ENCODE peak calls at places on chromosome 18, in five cellular contexts. E is AG04450, X is lung, P is T-helper 17 cell, B is AG08395. W is an unnamed sample.

GRCh38 chr18:76604642-76605240 is 109.7 kb upstream of the ZNF516 start:
- DNase-seq in E (no peak), X (no peak), P (no peak), B (no peak), W (no peak)

GRCh38 chr18:312415-312814 is 44.6 kb upstream of the THOC1 start:
- DNase-seq in E (no peak), X (no peak), P (no peak), B (no peak), W (no peak)

GRCh38 chr18:9846162-9846915 is 39.4 kb upstream of the TXNDC2 start:
- DNase-seq in E (no peak), X (no peak), P (no peak), B (no peak), W (no peak)

GRCh38 chr18:22102948-22103663 is 66.3 kb upstream of the GATA6 start:
- DNase-seq in E (no peak), X (no peak), P (no peak), B (no peak), W (no peak)

GRCh38 chr18:33706391-33706790 is 128.4 kb downstream of the ASXL3 start:
- DNase-seq in E (no peak), X (no peak), P (no peak), B (no peak), W (no peak)

GRCh38 chr18:2901405-2901989 is 54.7 kb downstream of the EMILIN2 start:
- DNase-seq in E (no peak), X (no peak), P (no peak), B (peak; percentile 65), W (no peak)

GRCh38 chr18:32530947-32531651 is 60.4 kb upstream of the GAREM1 start:
- DNase-seq in E (no peak), X (no peak), P (no peak), B (no peak), W (no peak)

GRCh38 chr18:77199707-77200106 is 49.9 kb upstream of the GALR1 start:
- DNase-seq in E (no peak), X (no peak), P (no peak), B (no peak), W (no peak)

GRCh38 chr18:51520676-51521180 is 323.2 kb upstream of the MEX3C start:
- DNase-seq in E (no peak), X (no peak), P (no peak), B (no peak), W (no peak)

GRCh38 chr18:49722472-49722871 is 90.9 kb downstream of the ACAA2 start:
- DNase-seq in E (no peak), X (no peak), P (no peak), B (no peak), W (no peak)

GRCh38 chr18:76386886-76387285 is 108.2 kb downstream of the ZNF516 start:
- DNase-seq in E (no peak), X (no peak), P (no peak), B (no peak), W (no peak)

GRCh38 chr18:11909597-11910026 is 1.5 kb upstream of the MPPE1 start:
- DNase-seq in E (no peak), X (no peak), P (no peak), B (peak; percentile 51), W (no peak)

GRCh38 chr18:29378739-29379138 is 1201.8 kb upstream of the CDH2 start:
- DNase-seq in E (no peak), X (no peak), P (no peak), B (no peak), W (no peak)

GRCh38 chr18:33755918-33756590 is 178.0 kb downstream of the ASXL3 start:
- DNase-seq in E (peak; percentile 69), X (peak; percentile 35), P (no peak), B (peak; percentile 67), W (no peak)

GRCh38 chr18:5075297-5075696 is 121.8 kb downstream of the AKAIN1 start:
- DNase-seq in E (no peak), X (no peak), P (no peak), B (no peak), W (no peak)

GRCh38 chr18:40956213-40956612 is 998.8 kb upstream of the PIK3C3 start:
- DNase-seq in E (no peak), X (no peak), P (no peak), B (no peak), W (no peak)

GRCh38 chr18:54713386-54713785 is 114.9 kb upstream of the RAB27B start:
- DNase-seq in E (no peak), X (no peak), P (no peak), B (no peak), W (no peak)

GRCh38 chr18:59820663-59821062 is 79.1 kb upstream of the PMAIP1 start:
- DNase-seq in E (no peak), X (no peak), P (no peak), B (peak; percentile 61), W (no peak)

GRCh38 chr18:32730620-32731021 is 42.2 kb downstream of the KLHL14 start:
- DNase-seq in E (no peak), X (no peak), P (no peak), B (no peak), W (no peak)

GRCh38 chr18:63183952-63184351 is 135.6 kb downstream of the BCL2 start:
- DNase-seq in E (no peak), X (no peak), P (no peak), B (no peak), W (no peak)

GRCh38 chr18:58175122-58175687 is 131.2 kb downstream of the NEDD4L start:
- DNase-seq in E (no peak), X (no peak), P (no peak), B (no peak), W (no peak)

GRCh38 chr18:8299054-8299708 is 310.1 kb upstream of the RAB12 start:
- DNase-seq in E (no peak), X (no peak), P (no peak), B (no peak), W (no peak)

GRCh38 chr18:6401687-6402086 is 13.0 kb downstream of the L3MBTL4 start:
- DNase-seq in E (no peak), X (no peak), P (no peak), B (no peak), W (no peak)

GRCh38 chr18:74897971-74898657 is 300.4 kb downstream of the ZNF407 start:
- DNase-seq in E (no peak), X (no peak), P (no peak), B (peak; percentile 57), W (no peak)

GRCh38 chr18:35127201-35127600 is 86.0 kb downstream of the MAPRE2 start:
- DNase-seq in E (no peak), X (no peak), P (no peak), B (no peak), W (no peak)

GRCh38 chr18:57806891-57807280 is 3.8 kb upstream of the ATP8B1 start:
- DNase-seq in E (no peak), X (no peak), P (no peak), B (peak; percentile 83), W (no peak)

GRCh38 chr18:13379930-13380665 is 161.5 kb downstream of the LDLRAD4 start:
- DNase-seq in E (no peak), X (no peak), P (no peak), B (no peak), W (no peak)

GRCh38 chr18:74951165-74951760 is 257.7 kb downstream of the PTGR3 start:
- DNase-seq in E (peak; percentile 93), X (peak; percentile 76), P (no peak), B (peak; percentile 52), W (no peak)